ENCODE peak calls at places on chromosomes 7 and 10, in eight cellular contexts. N, U, R, S, C, E, H and X are unnamed samples.

GRCh38 chr10:91925022-91925320 is 1.4 kb downstream of the BTAF1 start:
- DNase-seq in C (no peak), S (no peak), H (peak; percentile 64), N (no peak), U (peak; percentile 46), R (no peak), E (no peak), X (no peak)

GRCh38 chr10:60414877-60415585 is 25.4 kb upstream of the ANK3 start:
- DNase-seq in R (peak; percentile 85), H (peak; percentile 77), C (no peak), E (peak; percentile 97), S (peak; percentile 86), U (no peak), N (no peak), X (peak; percentile 76)

GRCh38 chr7:42222891-42223290 is 14.1 kb downstream of the GLI3 start:
- DNase-seq in S (no peak), C (no peak), R (no peak), H (no peak), N (no peak), U (no peak), E (no peak), X (no peak)

GRCh38 chr10:118101501-118101900 is 54.8 kb upstream of the RAB11FIP2 start:
- DNase-seq in R (peak; percentile 22), N (no peak), E (peak; percentile 63), H (peak; percentile 38), C (no peak), U (no peak), S (no peak), X (peak; percentile 26)

GRCh38 chr7:144384071-144384470 is 19.4 kb downstream of the NOBOX start:
- DNase-seq in H (peak; percentile 30), U (no peak), C (no peak), S (peak; percentile 90), N (no peak), R (peak; percentile 28), E (peak; percentile 67), X (no peak)

GRCh38 chr10:61565819-61566560 is 96.7 kb upstream of the CABCOCO1 start:
- DNase-seq in E (no peak), U (no peak), R (no peak), N (no peak), S (peak; percentile 89), H (no peak), C (no peak), X (no peak)

GRCh38 chr7:27547401-27547800 is 115.3 kb downstream of the HIBADH start:
- DNase-seq in E (peak; percentile 68), U (no peak), H (peak; percentile 58), C (no peak), R (peak; percentile 6), N (no peak), S (no peak), X (no peak)

GRCh38 chr7:136947347-136947746 is 78.9 kb downstream of the CHRM2 start:
- DNase-seq in C (no peak), R (peak; percentile 48), H (peak; percentile 14), E (peak; percentile 63), N (no peak), S (no peak), U (no peak), X (peak; percentile 40)

GRCh38 chr7:151080091-151080521 is 503 bp downstream of the FASTK start:
- DNase-seq in U (peak; percentile 64), C (no peak), R (no peak), H (peak; percentile 21), E (peak; percentile 37), N (no peak), S (no peak), X (no peak)

GRCh38 chr7:151077705-151078232 is 2.8 kb downstream of the FASTK start:
- DNase-seq in E (no peak), N (no peak), S (no peak), H (no peak), R (no peak), U (no peak), C (no peak), X (no peak)

GRCh38 chr7:151080522-151081169 is at the start of gene FASTK:
- DNase-seq in N (peak; percentile 84), C (peak; percentile 87), R (peak; percentile 90), U (peak; percentile 95), S (peak; percentile 74), H (peak; percentile 91), E (peak; percentile 88), X (peak; percentile 72)

GRCh38 chr7:151078233-151079040 is 2.2 kb downstream of the FASTK start:
- DNase-seq in S (no peak), N (no peak), E (no peak), H (peak; percentile 36), C (no peak), U (no peak), R (no peak), X (no peak)

GRCh38 chr7:151079199-151079910 is 1.3 kb downstream of the FASTK start:
- DNase-seq in H (no peak), S (no peak), R (no peak), N (no peak), U (no peak), C (no peak), E (no peak), X (no peak)
- H3K4me3 ChIP-seq in H (peak overlapping the region; percentile 93), S (peak overlapping the region; percentile 92), R (peak overlapping the region; percentile 76), N (peak overlapping the region; percentile 95), U (peak overlapping the region; percentile 94), C (peak overlapping the region; percentile 74), E (peak overlapping the region; percentile 72), X (peak overlapping the region; percentile 93)

GRCh38 chr7:74496272-74496671 is 42.6 kb downstream of the GTF2IRD1 start:
- DNase-seq in R (no peak), C (no peak), E (no peak), U (no peak), S (no peak), N (no peak), H (no peak), X (no peak)

GRCh38 chr7:74499835-74500388 is 46.2 kb downstream of the GTF2IRD1 start:
- DNase-seq in H (no peak), N (no peak), E (no peak), S (no peak), U (peak; percentile 28), R (no peak), C (no peak), X (no peak)

GRCh38 chr7:74501298-74501697 is 47.6 kb downstream of the GTF2IRD1 start:
- DNase-seq in S (no peak), R (no peak), N (peak; percentile 83), H (no peak), E (peak; percentile 21), C (no peak), U (no peak), X (no peak)

GRCh38 chr7:74498354-74498753 is 44.6 kb downstream of the GTF2IRD1 start:
- DNase-seq in S (no peak), R (no peak), C (no peak), E (no peak), H (no peak), U (no peak), N (no peak), X (no peak)

DNA sequence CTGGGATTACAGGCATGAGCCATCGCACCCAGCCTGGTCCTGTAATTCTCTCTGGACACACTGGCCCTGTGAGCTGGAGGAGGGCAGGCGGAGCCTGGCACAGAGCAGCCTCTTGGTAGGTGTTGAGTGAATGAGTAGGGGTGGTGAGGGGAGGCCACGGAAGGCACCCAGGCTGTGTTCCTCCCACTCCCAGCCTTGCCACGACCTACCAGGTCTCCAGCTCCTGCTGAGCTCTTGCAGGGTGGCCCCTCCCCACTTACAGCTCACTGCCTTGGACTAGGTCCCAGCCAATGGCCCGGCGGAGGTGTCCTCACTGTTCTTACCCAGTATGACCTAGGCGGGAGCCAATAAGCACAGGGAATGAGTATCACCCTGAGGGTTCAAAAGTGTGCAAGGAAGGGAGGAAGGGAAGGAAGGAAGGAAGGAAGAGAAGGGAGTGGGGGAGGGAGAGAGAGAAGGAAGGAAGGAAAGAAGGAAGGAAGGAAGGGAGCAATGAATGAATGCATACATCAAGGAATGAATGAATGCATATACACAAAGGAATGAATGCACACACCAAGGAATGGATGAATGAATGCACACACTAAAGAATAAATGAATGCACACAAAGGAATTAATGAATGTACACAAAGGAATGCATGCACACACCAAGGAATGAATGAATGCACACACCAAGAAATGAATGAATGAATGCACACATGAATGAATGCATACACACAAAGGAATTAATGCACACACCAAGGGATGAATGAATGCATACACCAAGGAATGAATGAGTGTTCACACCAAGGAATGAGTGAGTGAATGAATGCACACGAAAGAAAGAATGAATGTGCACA is 45.5 kb downstream of the GTF2IRD1 start:
- DNase-seq in N (no peak), H (peak; percentile 58), C (no peak), R (no peak), S (no peak), U (peak; percentile 49), E (peak; percentile 30), X (no peak)
- TF ChIP-seq CTCF in N (no peak), H (no peak), C (no peak), R (no peak), S (no peak), U (no peak), E (no peak), X (no peak)

DNA sequence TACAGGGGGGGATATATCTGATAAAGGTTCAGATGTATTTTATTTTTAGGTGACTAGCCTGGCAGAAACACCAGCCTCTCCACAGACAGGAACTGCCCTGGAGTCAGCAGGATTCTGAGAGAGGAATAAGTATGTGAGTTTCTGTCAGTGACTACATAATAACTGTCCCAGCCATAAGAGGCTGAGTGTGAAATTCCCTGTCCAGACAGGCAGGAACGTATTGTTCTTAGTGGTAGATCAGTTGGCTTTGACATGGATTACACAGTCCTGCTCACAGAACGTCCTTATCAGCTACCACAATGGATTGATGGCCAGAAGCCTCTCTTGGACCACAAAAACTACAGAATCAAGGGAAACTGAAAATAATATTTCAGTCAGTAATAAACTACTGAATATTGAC is 709.8 kb downstream of the PCDH15 start:
- DNase-seq in R (no peak), U (no peak), E (no peak), H (no peak), C (no peak), N (no peak), S (peak; percentile 8), X (no peak)
- H3K4me3 ChIP-seq in R (no peak overlapping the region), U (no peak overlapping the region), E (no peak overlapping the region), H (no peak overlapping the region), C (no peak overlapping the region), N (no peak overlapping the region), S (no peak overlapping the region), X (no peak overlapping the region)

DNA sequence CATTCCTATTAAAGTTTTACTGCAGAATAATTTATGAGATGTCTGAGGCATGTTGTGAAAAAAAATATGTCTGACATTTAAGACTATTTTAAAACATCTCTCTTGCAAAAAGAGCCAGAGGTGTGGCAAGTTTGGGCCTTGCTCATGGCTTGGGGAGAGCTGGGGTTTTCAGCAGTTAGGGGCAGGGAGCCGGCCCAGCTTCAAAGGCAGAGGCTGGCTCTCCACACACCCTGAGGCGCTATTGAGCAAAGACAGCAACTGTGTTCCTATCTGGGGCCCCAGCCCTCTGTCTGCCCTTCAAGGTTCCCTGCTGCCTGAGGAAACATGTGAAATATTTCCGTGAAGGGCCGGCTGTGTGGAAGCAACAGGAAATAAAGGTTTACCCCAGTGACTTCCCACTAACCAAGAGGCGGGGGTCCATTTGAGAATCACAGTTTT is 94.0 kb downstream of the SORBS1 start:
- DNase-seq in R (peak; percentile 63), S (no peak), U (peak; percentile 16), H (peak; percentile 58), E (no peak), N (peak; percentile 81), C (no peak), X (no peak)
- TF ChIP-seq CTCF in R (peak; percentile 24), S (no peak), U (no peak), H (peak; percentile 15), E (no peak), N (no peak), C (no peak), X (peak; percentile 10)